ENCODE peak calls at places on chromosomes 1 and 21, in six cellular contexts. M, L, Y, G, Z and J are unnamed samples.

GRCh38 chr21:42739061-42739931 is 85.9 kb downstream of the PDE9A start:
- DNase-seq in M (no peak), L (no peak), Y (no peak), G (peak), Z (no peak), J (no peak)

GRCh38 chr1:243487649-243488227 is 231.9 kb downstream of the SDCCAG8 start:
- DNase-seq in M (no peak), L (no peak), Y (no peak), G (no peak), Z (no peak), J (no peak)

GRCh38 chr1:164654200-164654599 is 95.2 kb downstream of the PBX1 start:
- DNase-seq in M (no peak), L (no peak), Y (no peak), G (no peak), Z (no peak), J (no peak)

GRCh38 chr1:19819701-19820100 is 4.6 kb upstream of the RNF186 start:
- DNase-seq in M (no peak), L (peak), Y (no peak), G (no peak), Z (no peak), J (no peak)

GRCh38 chr1:70487910-70488665 is 77.0 kb downstream of the CTH start:
- DNase-seq in M (peak), L (no peak), Y (peak), G (no peak), Z (peak), J (peak)

GRCh38 chr1:111605553-111605952 is 14.0 kb upstream of the RAP1A start:
- DNase-seq in M (peak), L (no peak), Y (no peak), G (peak), Z (peak), J (no peak)

GRCh38 chr1:107963601-107964396 is 1.2 kb downstream of the VAV3 start:
- DNase-seq in M (peak), L (peak), Y (peak), G (peak), Z (peak), J (no peak)

GRCh38 chr1:72371259-72372035 is 89.1 kb upstream of the NEGR1 start:
- DNase-seq in M (no peak), L (no peak), Y (no peak), G (no peak), Z (peak), J (no peak)

GRCh38 chr1:170675825-170676224 is 11.9 kb downstream of the PRRX1 start:
- DNase-seq in M (no peak), L (no peak), Y (no peak), G (no peak), Z (no peak), J (no peak)

DNA sequence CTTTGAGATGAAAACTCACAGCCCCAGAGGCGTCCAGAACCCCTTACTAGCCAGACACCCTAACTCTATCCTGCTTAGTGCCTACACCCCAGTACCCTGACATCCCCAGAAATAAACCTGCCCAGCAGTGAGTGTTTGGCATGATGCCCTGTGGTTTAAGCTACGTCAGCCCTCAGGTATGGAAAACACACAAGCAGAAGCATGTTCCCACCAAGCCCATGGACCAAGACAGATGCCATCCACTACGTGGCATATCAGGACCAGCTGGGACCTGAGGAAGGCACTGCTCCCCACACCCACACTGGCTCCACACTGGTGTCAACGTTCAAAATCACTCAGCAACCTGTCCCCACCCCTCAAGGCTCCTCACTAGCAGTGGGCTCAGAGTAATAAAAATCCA is 116.4 kb downstream of the SYT2 start:
- DNase-seq in M (peak), L (no peak), Y (no peak), G (no peak), Z (peak), J (no peak)
- TF ChIP-seq CTCF in M (no peak), L (no peak), Y (no peak), G (no peak), Z (no peak), J (no peak)

GRCh38 chr1:28296401-28297220 is 32.2 kb upstream of the MED18 start:
- DNase-seq in M (peak), L (no peak), Y (peak), G (no peak), Z (peak), J (no peak)
- TF ChIP-seq CTCF in M (no peak), L (no peak), Y (no peak), G (no peak), Z (no peak), J (no peak)

GRCh38 chr1:235583511-235584001 is 66.0 kb downstream of the GNG4 start:
- DNase-seq in M (no peak), L (peak), Y (no peak), G (peak), Z (no peak), J (no peak)
- TF ChIP-seq CTCF in M (no peak), L (no peak), Y (no peak), G (no peak), Z (no peak), J (no peak)

GRCh38 chr1:93980320-93980744 is 71.1 kb upstream of the GCLM start:
- DNase-seq in M (no peak), L (no peak), Y (no peak), G (peak), Z (peak), J (no peak)
- TF ChIP-seq CTCF in M (peak), L (peak), Y (no peak), G (peak), Z (peak), J (peak)

GRCh38 chr21:16082038-16082816 is 352.4 kb downstream of the USP25 start:
- DNase-seq in M (peak), L (no peak), Y (no peak), G (no peak), Z (no peak), J (no peak)
- TF ChIP-seq CTCF in M (peak), L (peak), Y (no peak), G (peak), Z (no peak), J (peak)

GRCh38 chr1:114780344-114781226 is at the start of gene SIKE1:
- DNase-seq in M (peak), L (peak), Y (peak), G (peak), Z (peak), J (peak)
- TF ChIP-seq CTCF in M (no peak), L (no peak), Y (no peak), G (no peak), Z (no peak), J (no peak)

GRCh38 chr1:8568837-8569236 is 248.6 kb downstream of the RERE start:
- DNase-seq in M (no peak), L (no peak), Y (no peak), G (no peak), Z (no peak), J (no peak)

GRCh38 chr1:8572106-8572505 is 245.3 kb downstream of the RERE start:
- DNase-seq in M (no peak), L (no peak), Y (no peak), G (no peak), Z (peak), J (no peak)

GRCh38 chr1:8569242-8569641 is 248.2 kb downstream of the RERE start:
- DNase-seq in M (no peak), L (no peak), Y (no peak), G (no peak), Z (no peak), J (no peak)

GRCh38 chr1:8570435-8570834 is 247.0 kb downstream of the RERE start:
- DNase-seq in M (no peak), L (no peak), Y (no peak), G (no peak), Z (no peak), J (no peak)

GRCh38 chr1:8571200-8571984 is 246.0 kb downstream of the RERE start:
- DNase-seq in M (peak), L (no peak), Y (no peak), G (no peak), Z (peak), J (no peak)
- TF ChIP-seq CTCF in M (peak), L (peak), Y (no peak), G (peak), Z (peak), J (peak)

GRCh38 chr1:152880907-152881306 is 2.8 kb downstream of the SMCP start:
- DNase-seq in M (no peak), L (no peak), Y (peak), G (no peak), Z (no peak), J (no peak)
- TF ChIP-seq CTCF in M (no peak), L (no peak), Y (no peak), G (no peak), Z (no peak), J (no peak)

GRCh38 chr1:55416164-55416842 is 201.1 kb upstream of the USP24 start:
- DNase-seq in M (no peak), L (no peak), Y (no peak), G (no peak), Z (no peak), J (no peak)

DNA sequence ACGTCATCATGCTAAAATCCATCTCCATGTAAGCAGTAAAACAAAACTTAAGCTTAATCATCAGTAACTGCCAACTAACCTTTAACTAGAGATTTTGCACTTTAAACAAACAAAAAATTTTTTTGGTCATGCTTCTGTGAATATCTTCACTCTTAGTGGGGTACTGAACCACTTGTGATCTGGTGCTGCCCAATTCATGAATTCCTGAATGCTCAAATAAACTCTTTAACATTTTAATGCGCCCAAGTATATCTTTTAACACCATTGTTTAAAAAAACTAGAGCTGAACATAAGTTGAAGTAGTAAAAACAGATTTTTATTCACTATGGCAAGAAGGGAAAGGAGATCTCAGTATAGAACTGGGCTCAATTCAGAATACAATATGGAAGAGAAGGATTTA is 196.9 kb upstream of the USP24 start:
- DNase-seq in M (no peak), L (no peak), Y (no peak), G (no peak), Z (no peak), J (no peak)
- TF ChIP-seq CTCF in M (no peak), L (no peak), Y (no peak), G (no peak), Z (no peak), J (no peak)